ENCODE peak calls at places on chromosome 7, in four cellular contexts. R is thoracic aorta, M is brain microvascular endothelial cell, Q is GM06990. N is an unnamed sample.

GRCh38 chr7:1149351-1149794 is 10.6 kb downstream of the ZFAND2A start:
- DNase-seq in R (no peak), M (no peak), Q (no peak), N (no peak)

GRCh38 chr7:56091591-56091990 is 1.2 kb downstream of the PHKG1 start:
- DNase-seq in R (peak; percentile 62), M (no peak), Q (no peak), N (no peak)

GRCh38 chr7:69429817-69430501 is 168.3 kb upstream of the AUTS2 start:
- DNase-seq in R (no peak), M (no peak), Q (no peak), N (no peak)

GRCh38 chr7:152025937-152026890 is 740 bp downstream of the GALNT11 start:
- DNase-seq in R (no peak), M (no peak), Q (no peak), N (no peak)

GRCh38 chr7:104848386-104848990 is 165.5 kb upstream of the KMT2E start:
- DNase-seq in R (no peak), M (peak; percentile 31), Q (no peak), N (peak; percentile 55)

GRCh38 chr7:105625986-105626385 is 44.7 kb upstream of the EFCAB10 start:
- DNase-seq in R (no peak), M (no peak), Q (no peak), N (no peak)

GRCh38 chr7:36214608-36215016 is 61.6 kb downstream of the EEPD1 start:
- DNase-seq in R (no peak), M (no peak), Q (no peak), N (no peak)

GRCh38 chr7:143408686-143409551 is at the start of gene EPHA1:
- DNase-seq in R (no peak), M (no peak), Q (no peak), N (no peak)

GRCh38 chr7:35697414-35698175 is 2.7 kb upstream of the HERPUD2 start:
- DNase-seq in R (no peak), M (peak; percentile 50), Q (no peak), N (no peak)

GRCh38 chr7:80918406-80918805 is 445 bp downstream of the SEMA3C start:
- DNase-seq in R (no peak), M (no peak), Q (no peak), N (peak; percentile 23)

GRCh38 chr7:30755384-30756154 is 3.6 kb downstream of the INMT start:
- DNase-seq in R (no peak), M (no peak), Q (no peak), N (no peak)

GRCh38 chr7:121954803-121955202 is 81.8 kb downstream of the PTPRZ1 start:
- DNase-seq in R (no peak), M (peak; percentile 70), Q (no peak), N (no peak)

GRCh38 chr7:137335814-137336213 is 7.7 kb downstream of the PTN start:
- DNase-seq in R (no peak), M (no peak), Q (no peak), N (no peak)

GRCh38 chr7:46301677-46302076 is 380.6 kb upstream of the IGFBP3 start:
- DNase-seq in R (no peak), M (peak; percentile 37), Q (no peak), N (no peak)

GRCh38 chr7:150586778-150587152 is 19.6 kb downstream of the GIMAP4 start:
- DNase-seq in R (no peak), M (no peak), Q (no peak), N (no peak)

GRCh38 chr7:5694221-5694754 is 87.2 kb downstream of the RNF216 start:
- DNase-seq in R (no peak), M (peak; percentile 75), Q (no peak), N (no peak)

GRCh38 chr7:133481676-133482075 is 228.8 kb downstream of the EXOC4 start:
- DNase-seq in R (no peak), M (peak; percentile 82), Q (no peak), N (no peak)

GRCh38 chr7:88465586-88465985 is 158.9 kb upstream of the STEAP4 start:
- DNase-seq in R (no peak), M (no peak), Q (no peak), N (no peak)

GRCh38 chr7:17774248-17774647 is 166.0 kb downstream of the SNX13 start:
- DNase-seq in R (no peak), M (peak; percentile 77), Q (no peak), N (no peak)

GRCh38 chr7:97145068-97145467 is 27.6 kb downstream of the SDHAF3 start:
- DNase-seq in R (no peak), M (no peak), Q (no peak), N (no peak)

GRCh38 chr7:73774923-73775322 is 4.9 kb upstream of the CLDN3 start:
- DNase-seq in R (no peak), M (no peak), Q (no peak), N (no peak)

GRCh38 chr7:109126404-109127050 is 556.9 kb downstream of the DNAJB9 start:
- DNase-seq in R (no peak), M (no peak), Q (no peak), N (no peak)

GRCh38 chr7:104980969-104981670 is 32.9 kb upstream of the KMT2E start:
- DNase-seq in R (no peak), M (no peak), Q (no peak), N (peak; percentile 62)

GRCh38 chr7:129918922-129919321 is 33.8 kb downstream of the UBE2H start:
- DNase-seq in R (no peak), M (no peak), Q (no peak), N (no peak)

GRCh38 chr7:101077303-101078086 is 7.8 kb upstream of the TRIM56 start:
- DNase-seq in R (no peak), M (peak; percentile 75), Q (peak; percentile 53), N (peak; percentile 87)

GRCh38 chr7:157841757-157842390 is 505.1 kb downstream of the DNAJB6 start:
- DNase-seq in R (no peak), M (no peak), Q (no peak), N (no peak)

GRCh38 chr7:128919881-128920789 is 9.6 kb upstream of the KCP start:
- DNase-seq in R (no peak), M (no peak), Q (no peak), N (no peak)

GRCh38 chr7:75914169-75914654 is 743 bp upstream of the POR start:
- DNase-seq in R (no peak), M (no peak), Q (no peak), N (no peak)

GRCh38 chr7:81161459-81162075 is 242.7 kb upstream of the SEMA3C start:
- DNase-seq in R (no peak), M (peak; percentile 55), Q (no peak), N (no peak)

GRCh38 chr7:94061316-94061715 is 57.2 kb upstream of the BET1 start:
- DNase-seq in R (no peak), M (no peak), Q (no peak), N (no peak)

GRCh38 chr7:94062372-94062771 is 58.2 kb upstream of the BET1 start:
- DNase-seq in R (no peak), M (no peak), Q (no peak), N (no peak)

GRCh38 chr7:94067506-94067905 is 63.4 kb upstream of the BET1 start:
- DNase-seq in R (no peak), M (no peak), Q (no peak), N (no peak)

GRCh38 chr7:94067047-94067446 is 62.9 kb upstream of the BET1 start:
- DNase-seq in R (no peak), M (no peak), Q (no peak), N (no peak)

GRCh38 chr7:94064541-94065191 is 60.5 kb upstream of the BET1 start:
- DNase-seq in R (no peak), M (peak; percentile 60), Q (no peak), N (no peak)
- TF ChIP-seq CTCF in R (no peak), M (peak; percentile 38), Q (no peak), N (no peak)

GRCh38 chr7:21374134-21374533 is 53.7 kb upstream of the SP4 start:
- DNase-seq in R (no peak), M (no peak), Q (no peak), N (no peak)

GRCh38 chr7:21383217-21383832 is 44.6 kb upstream of the SP4 start:
- DNase-seq in R (no peak), M (no peak), Q (peak; percentile 33), N (no peak)

DNA sequence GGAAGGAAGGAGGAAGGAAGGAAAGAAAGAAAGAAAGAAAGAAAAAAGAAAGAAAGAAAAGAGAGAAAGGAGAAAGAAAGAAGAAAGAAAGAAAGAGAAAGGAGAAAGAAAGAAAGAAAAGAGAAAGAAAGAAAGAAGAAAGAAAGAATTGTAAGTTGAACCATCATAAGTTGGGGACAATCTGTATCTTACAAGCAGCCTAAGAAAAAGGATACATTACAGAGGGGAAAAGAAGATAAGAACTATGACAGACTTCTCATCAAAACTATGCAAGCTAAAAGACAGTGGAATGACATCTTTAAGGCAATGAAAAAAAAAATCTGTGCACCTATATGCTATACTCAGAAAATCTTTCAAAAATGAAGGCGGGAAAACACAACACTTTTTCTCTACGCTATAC is 50.3 kb upstream of the SP4 start:
- DNase-seq in R (no peak), M (no peak), Q (no peak), N (no peak)
- TF ChIP-seq CTCF in R (no peak), M (no peak), Q (no peak), N (no peak)

DNA sequence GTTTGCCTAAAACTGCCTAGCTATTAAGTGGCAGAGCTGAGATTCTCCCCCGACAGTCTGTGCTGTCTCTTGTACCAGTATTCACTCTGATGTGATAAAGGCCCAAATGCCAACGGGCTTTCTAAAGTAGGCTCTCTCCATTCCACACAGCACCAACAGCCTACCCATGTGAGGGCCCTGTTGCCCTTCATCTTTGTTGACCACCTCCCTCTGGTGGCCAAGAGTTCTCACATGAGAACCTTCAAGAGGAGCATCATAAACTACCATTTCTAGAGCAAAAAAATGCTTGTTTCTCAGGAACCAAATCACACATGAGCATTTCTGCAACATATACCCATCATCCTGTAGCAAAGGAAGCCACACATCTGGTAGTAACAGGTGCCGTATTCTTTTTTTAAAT is 185.8 kb downstream of the GRM8 start:
- DNase-seq in R (no peak), M (no peak), Q (no peak), N (no peak)
- TF ChIP-seq CTCF in R (no peak), M (no peak), Q (peak; percentile 27), N (peak; percentile 4)

DNA sequence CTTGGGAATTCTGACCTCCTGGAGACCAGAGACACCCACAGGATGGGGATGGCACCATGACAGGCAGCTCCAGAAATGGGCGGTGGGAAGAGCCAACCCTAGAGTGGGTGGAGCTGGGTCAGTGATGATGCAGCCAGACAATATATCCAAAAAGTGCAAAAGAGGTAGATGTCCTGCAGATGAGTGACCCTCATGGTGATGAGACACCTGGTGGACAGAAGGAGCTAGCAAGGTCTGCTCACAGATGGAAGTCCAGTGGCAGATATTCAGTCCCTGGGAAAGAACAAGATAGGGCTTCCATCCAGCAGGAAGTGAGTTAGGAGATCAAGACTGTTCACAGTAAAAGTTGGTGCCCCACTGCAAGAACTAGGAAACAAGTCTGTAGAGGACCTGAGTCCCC is 19.2 kb upstream of the GRB10 start:
- DNase-seq in R (no peak), M (no peak), Q (no peak), N (no peak)
- TF ChIP-seq CTCF in R (no peak), M (peak; percentile 31), Q (no peak), N (no peak)

DNA sequence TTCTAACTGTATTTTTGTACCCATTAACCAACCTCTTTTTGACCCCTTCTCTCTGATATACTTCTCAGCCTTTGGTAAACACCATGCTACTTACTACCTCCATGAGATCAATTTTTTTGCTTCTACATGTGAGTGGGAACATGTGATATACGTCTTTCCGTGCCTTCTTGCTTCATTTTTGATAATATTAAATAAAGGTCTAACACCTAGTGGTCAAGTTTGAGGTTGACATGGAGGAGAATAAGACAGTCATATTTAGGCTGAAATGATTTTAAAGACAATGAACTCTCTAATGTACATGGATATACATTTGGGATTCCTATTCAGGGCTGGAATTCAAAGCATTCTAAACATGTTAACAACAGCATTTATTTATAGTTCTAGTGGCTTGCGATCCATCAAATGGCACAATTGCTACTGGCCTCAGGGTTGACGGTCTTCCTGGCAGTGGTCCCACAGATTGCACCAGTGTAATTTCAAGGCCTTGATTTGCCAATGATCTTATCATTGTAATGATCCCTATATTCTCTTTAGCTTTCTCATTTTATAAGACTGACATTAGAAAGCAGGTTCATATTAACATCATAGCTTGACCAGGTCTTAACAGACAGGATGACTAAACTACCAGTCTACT is 315.9 kb upstream of the ETV1 start:
- DNase-seq in R (no peak), M (no peak), Q (no peak), N (no peak)
- TF ChIP-seq CTCF in R (no peak), M (no peak), Q (no peak), N (no peak)

N was measured in GM10248.